ENCODE peak calls at places on chromosomes 7 and 10, in eight cellular contexts. M is transverse colon, R is breast epithelium, U is endothelial cell of umbilical vein, Q is Panc1, E is stomach, D is prostate gland, W is sigmoid colon. L is an unnamed sample.

GRCh38 chr7:116404389-116404788 is 95.1 kb upstream of the CAV2 start:
- DNase-seq in M (no peak), R (no peak), U (no peak), Q (no peak), E (no peak), D (no peak), W (no peak), L (no peak)

GRCh38 chr7:133703547-133703946 is 423.6 kb upstream of the LRGUK start:
- DNase-seq in M (no peak), R (no peak), U (no peak), Q (no peak), E (no peak), D (no peak), W (no peak), L (no peak)

GRCh38 chr7:23618241-23618640 is 21.1 kb downstream of the CCDC126 start:
- DNase-seq in M (no peak), R (no peak), U (peak), Q (no peak), E (no peak), D (no peak), W (no peak), L (no peak)

GRCh38 chr7:151448261-151449252 is 8.6 kb upstream of the CRYGN start:
- DNase-seq in M (peak), R (peak), U (peak), Q (no peak), E (peak), D (peak), W (peak), L (peak)

GRCh38 chr7:29859491-29860180 is 53.3 kb downstream of the WIPF3 start:
- DNase-seq in M (no peak), R (no peak), U (peak), Q (no peak), E (no peak), D (no peak), W (no peak), L (no peak)

GRCh38 chr10:97185326-97186058 is at the start of gene SLIT1:
- DNase-seq in M (no peak), R (no peak), U (no peak), Q (no peak), E (no peak), D (no peak), W (no peak), L (no peak)

GRCh38 chr7:4638781-4639575 is 43.1 kb upstream of the FOXK1 start:
- DNase-seq in M (no peak), R (no peak), U (no peak), Q (no peak), E (no peak), D (no peak), W (no peak), L (no peak)

GRCh38 chr10:69612760-69613159 is 17.3 kb upstream of the FAM241B start:
- DNase-seq in M (no peak), R (no peak), U (no peak), Q (no peak), E (no peak), D (peak), W (no peak), L (no peak)

GRCh38 chr7:25168145-25168544 is 43.1 kb upstream of the CYCS start:
- DNase-seq in M (no peak), R (no peak), U (no peak), Q (no peak), E (no peak), D (no peak), W (no peak), L (no peak)

GRCh38 chr7:155818154-155818819 is 6.0 kb upstream of the SHH start:
- DNase-seq in M (no peak), R (no peak), U (no peak), Q (no peak), E (peak), D (no peak), W (no peak), L (peak)

GRCh38 chr10:63166742-63167258 is 33.7 kb downstream of the NRBF2 start:
- DNase-seq in M (no peak), R (no peak), U (peak), Q (peak), E (no peak), D (peak), W (no peak), L (no peak)

GRCh38 chr7:78167825-78168224 is 369.3 kb downstream of the PHTF2 start:
- DNase-seq in M (no peak), R (no peak), U (no peak), Q (no peak), E (no peak), D (no peak), W (no peak), L (no peak)

GRCh38 chr10:75358121-75358520 is 43.4 kb downstream of the ZNF503 start:
- DNase-seq in M (peak), R (no peak), U (no peak), Q (no peak), E (no peak), D (no peak), W (no peak), L (no peak)

GRCh38 chr10:35306852-35307251 is 29.5 kb upstream of the CCNY start:
- DNase-seq in M (peak), R (peak), U (no peak), Q (no peak), E (peak), D (peak), W (no peak), L (peak)

GRCh38 chr10:102617041-102617440 is 27.2 kb upstream of the TRIM8 start:
- DNase-seq in M (no peak), R (no peak), U (no peak), Q (no peak), E (no peak), D (no peak), W (no peak), L (no peak)

GRCh38 chr7:102992820-102993531 is 80.2 kb downstream of the LRRC17 start:
- DNase-seq in M (no peak), R (no peak), U (peak), Q (peak), E (no peak), D (no peak), W (no peak), L (no peak)

GRCh38 chr7:142556745-142557144 is 192.5 kb upstream of the PRSS1 start:
- DNase-seq in M (peak), R (peak), U (peak), Q (peak), E (peak), D (peak), W (no peak), L (no peak)

GRCh38 chr7:94400022-94400421 is 5.3 kb downstream of the COL1A2 start:
- DNase-seq in M (no peak), R (no peak), U (no peak), Q (no peak), E (no peak), D (no peak), W (no peak), L (no peak)

GRCh38 chr10:104822088-104822487 is 181.0 kb downstream of the SORCS3 start:
- DNase-seq in M (no peak), R (no peak), U (no peak), Q (no peak), E (no peak), D (peak), W (no peak), L (no peak)

GRCh38 chr7:74280985-74281384 is 8.2 kb upstream of the CLIP2 start:
- DNase-seq in M (no peak), R (no peak), U (no peak), Q (no peak), E (no peak), D (no peak), W (no peak), L (no peak)

GRCh38 chr7:129262333-129262732 is 37.5 kb downstream of the AHCYL2 start:
- DNase-seq in M (no peak), R (no peak), U (no peak), Q (no peak), E (no peak), D (no peak), W (no peak), L (no peak)

GRCh38 chr7:47485640-47486435 is 96.1 kb downstream of the TNS3 start:
- DNase-seq in M (peak), R (peak), U (no peak), Q (no peak), E (peak), D (no peak), W (no peak), L (no peak)

GRCh38 chr10:121240011-121240410 is 358.2 kb downstream of the FGFR2 start:
- DNase-seq in M (peak), R (no peak), U (no peak), Q (no peak), E (peak), D (no peak), W (no peak), L (no peak)

GRCh38 chr7:106618480-106618879 is 42.5 kb downstream of the CCDC71L start:
- DNase-seq in M (no peak), R (no peak), U (peak), Q (no peak), E (no peak), D (no peak), W (no peak), L (no peak)

GRCh38 chr7:108001759-108002725 is 919 bp downstream of the LAMB1 start:
- DNase-seq in M (peak), R (no peak), U (no peak), Q (no peak), E (no peak), D (no peak), W (peak), L (no peak)

GRCh38 chr7:157565201-157565626 is 228.4 kb downstream of the DNAJB6 start:
- DNase-seq in M (no peak), R (no peak), U (no peak), Q (no peak), E (no peak), D (no peak), W (peak), L (no peak)

GRCh38 chr7:86911703-86912102 is 147.8 kb downstream of the ELAPOR2 start:
- DNase-seq in M (no peak), R (no peak), U (no peak), Q (no peak), E (no peak), D (no peak), W (no peak), L (no peak)

GRCh38 chr7:220151-220841 is 27.9 kb downstream of the FAM20C start:
- DNase-seq in M (no peak), R (no peak), U (no peak), Q (no peak), E (no peak), D (no peak), W (no peak), L (no peak)
- TF ChIP-seq POLR2AphosphoS5 in M (no peak), R (no peak), U (no peak), Q (no peak), E (no peak), D (no peak), W (no peak), L (no peak)

GRCh38 chr7:35366167-35367155 is 112.6 kb upstream of the TBX20 start:
- DNase-seq in M (no peak), R (no peak), U (no peak), Q (no peak), E (no peak), D (no peak), W (no peak), L (no peak)
- TF ChIP-seq CTCF in M (no peak), R (no peak), U (no peak), Q (no peak), E (no peak), D (no peak), W (no peak), L (no peak)

GRCh38 chr7:113120647-113121046 is 2.3 kb upstream of the SMIM30 start:
- DNase-seq in M (no peak), R (no peak), U (no peak), Q (no peak), E (no peak), D (no peak), W (no peak), L (no peak)
- TF ChIP-seq POLR2AphosphoS5 in M (no peak), R (no peak), U (no peak), Q (no peak), E (no peak), D (no peak), W (no peak), L (no peak)

GRCh38 chr7:26279405-26279804 is 12.3 kb upstream of the SNX10 start:
- DNase-seq in M (no peak), R (no peak), U (no peak), Q (no peak), E (no peak), D (no peak), W (no peak), L (no peak)

GRCh38 chr7:26280097-26280496 is 11.6 kb upstream of the SNX10 start:
- DNase-seq in M (no peak), R (no peak), U (no peak), Q (no peak), E (no peak), D (no peak), W (no peak), L (no peak)

GRCh38 chr7:26280723-26281122 is 10.9 kb upstream of the SNX10 start:
- DNase-seq in M (no peak), R (no peak), U (no peak), Q (no peak), E (no peak), D (no peak), W (no peak), L (no peak)

GRCh38 chr7:26275213-26275612 is 16.4 kb upstream of the SNX10 start:
- DNase-seq in M (no peak), R (no peak), U (no peak), Q (no peak), E (no peak), D (no peak), W (no peak), L (no peak)

DNA sequence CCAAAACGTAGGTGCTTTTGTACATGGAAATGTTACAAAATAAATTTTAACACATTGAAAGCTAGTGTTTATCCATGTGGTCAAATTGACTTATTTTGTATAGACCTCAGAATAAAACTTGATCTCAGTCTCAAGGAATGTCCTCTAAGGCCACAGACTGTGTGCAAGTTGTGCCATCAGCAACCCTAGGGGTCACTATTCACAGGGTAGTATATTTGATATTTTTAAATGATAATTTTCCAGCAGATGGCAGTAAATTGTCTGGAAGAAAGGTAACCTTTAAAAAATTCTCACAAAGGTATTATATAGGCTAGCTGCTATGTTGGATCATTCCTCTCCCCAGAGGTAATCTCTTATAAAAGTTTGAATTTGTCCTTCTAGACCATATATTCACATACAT is 12.9 kb upstream of the SNX10 start:
- DNase-seq in M (no peak), R (no peak), U (no peak), Q (no peak), E (no peak), D (no peak), W (no peak), L (no peak)
- TF ChIP-seq CTCF in M (no peak), R (no peak), U (no peak), Q (peak), E (no peak), D (no peak), W (no peak), L (no peak)

DNA sequence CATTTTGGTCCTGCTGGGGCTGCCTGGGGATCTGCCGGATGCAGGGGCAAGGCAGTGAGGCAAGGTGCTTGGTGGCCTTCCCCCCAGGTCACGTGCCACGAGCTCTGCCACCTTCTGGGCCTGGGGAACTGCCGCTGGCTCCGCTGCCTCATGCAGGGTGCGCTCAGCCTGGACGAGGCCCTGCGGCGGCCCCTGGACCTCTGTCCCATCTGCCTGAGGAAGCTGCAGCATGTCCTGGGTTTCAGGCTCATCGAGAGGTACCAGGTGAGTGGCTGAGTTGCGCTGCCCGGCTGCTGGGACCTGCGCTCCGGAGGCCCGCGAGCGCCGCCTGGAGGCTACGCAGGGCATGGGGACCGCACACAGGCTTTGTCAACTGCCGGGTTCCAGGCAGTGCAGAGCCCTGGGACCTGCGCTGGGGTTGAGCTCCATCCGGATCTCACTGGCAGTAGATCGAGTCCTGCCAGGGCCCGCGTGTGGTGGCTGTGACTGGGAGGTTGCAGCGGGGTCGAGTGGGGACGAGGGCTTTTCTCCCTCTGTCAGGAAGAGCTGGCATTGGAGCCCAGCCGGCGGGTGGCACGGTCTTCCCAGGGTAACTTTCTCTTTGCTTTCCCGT is 21.7 kb downstream of the AMZ1 start:
- DNase-seq in M (peak), R (no peak), U (peak), Q (peak), E (peak), D (peak), W (no peak), L (no peak)
- TF ChIP-seq POLR2AphosphoS5 in M (no peak), R (no peak), U (no peak), Q (peak), E (no peak), D (no peak), W (no peak), L (no peak)

GRCh38 chr7:37344886-37345579 is 103.6 kb downstream of the ELMO1 start:
- DNase-seq in M (no peak), R (no peak), U (peak), Q (no peak), E (no peak), D (no peak), W (no peak), L (no peak)

GRCh38 chr7:37342170-37342569 is 106.5 kb downstream of the ELMO1 start:
- DNase-seq in M (no peak), R (no peak), U (no peak), Q (no peak), E (no peak), D (no peak), W (no peak), L (no peak)

GRCh38 chr7:37341033-37341630 is 107.5 kb downstream of the ELMO1 start:
- DNase-seq in M (no peak), R (no peak), U (no peak), Q (no peak), E (no peak), D (no peak), W (no peak), L (no peak)

GRCh38 chr7:37346761-37347160 is 101.9 kb downstream of the ELMO1 start:
- DNase-seq in M (no peak), R (no peak), U (no peak), Q (no peak), E (no peak), D (no peak), W (no peak), L (no peak)

DNA sequence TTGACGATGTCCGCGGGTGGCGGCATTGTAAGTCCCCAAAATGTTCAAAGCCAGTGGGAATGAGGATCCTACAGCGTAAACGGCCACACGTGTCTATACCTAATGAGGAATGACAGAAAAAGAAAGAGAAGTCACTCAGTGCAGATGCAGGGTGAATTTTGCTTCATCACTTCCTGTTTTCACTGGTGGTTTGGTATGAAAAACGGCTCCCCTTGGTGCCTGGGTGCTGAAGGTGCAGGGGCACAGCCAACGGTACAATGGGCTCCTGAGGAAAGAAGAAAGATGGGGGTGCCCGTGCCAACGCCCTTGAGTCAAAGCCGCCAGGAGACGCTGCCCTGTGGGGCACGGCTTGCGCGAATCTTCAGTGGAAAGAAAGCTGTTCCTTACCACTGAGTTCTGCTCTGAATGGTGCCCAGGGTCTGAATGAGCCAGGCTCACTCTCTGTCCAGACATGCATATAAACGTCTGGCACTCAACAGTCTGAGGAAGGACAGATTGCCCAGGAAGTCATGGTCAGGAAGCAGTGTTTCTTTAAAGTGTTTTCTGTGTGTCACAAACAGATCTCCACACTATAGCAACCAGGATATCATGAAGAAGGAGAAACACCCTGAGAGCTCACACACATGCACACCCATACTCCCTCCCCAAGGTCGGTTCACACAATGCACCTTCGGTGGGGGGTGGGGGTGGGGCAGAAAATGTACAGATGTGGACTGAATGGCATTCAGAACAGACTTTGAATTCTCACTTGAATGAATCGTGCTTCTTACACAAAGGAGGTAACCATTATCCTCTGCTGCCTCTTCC is 105.8 kb downstream of the ELMO1 start:
- DNase-seq in M (peak), R (no peak), U (peak), Q (no peak), E (peak), D (no peak), W (no peak), L (no peak)
- TF ChIP-seq CTCF in M (no peak), R (no peak), U (no peak), Q (no peak), E (no peak), D (no peak), W (no peak), L (no peak)

GRCh38 chr10:26557641-26558014 is 119.5 kb downstream of the APBB1IP start:
- DNase-seq in M (no peak), R (no peak), U (no peak), Q (no peak), E (no peak), D (no peak), W (no peak), L (no peak)

GRCh38 chr10:26554246-26554645 is 116.1 kb downstream of the APBB1IP start:
- DNase-seq in M (no peak), R (no peak), U (no peak), Q (no peak), E (no peak), D (no peak), W (no peak), L (no peak)

GRCh38 chr10:26556756-26557640 is 118.9 kb downstream of the APBB1IP start:
- DNase-seq in M (no peak), R (no peak), U (peak), Q (peak), E (no peak), D (no peak), W (no peak), L (no peak)

GRCh38 chr10:26550774-26551526 is 112.8 kb downstream of the APBB1IP start:
- DNase-seq in M (no peak), R (no peak), U (no peak), Q (no peak), E (no peak), D (no peak), W (no peak), L (no peak)

GRCh38 chr10:26555719-26556368 is 117.7 kb downstream of the APBB1IP start:
- DNase-seq in M (peak), R (no peak), U (no peak), Q (no peak), E (peak), D (peak), W (peak), L (peak)
- TF ChIP-seq POLR2AphosphoS5 in M (no peak), R (no peak), U (no peak), Q (no peak), E (no peak), D (peak), W (peak), L (peak)

L was measured in suprapubic skin.